ENCODE peak calls at places on chromosomes 16 and 17, in nine cellular contexts. X is BJ, A is IMR-90, B is neural progenitor cell, D is thoracic aorta, O is uterus, V is ovary, J is psoas muscle, T is ascending aorta. F is an unnamed sample. For H3K36me3, the result is how much of the 10 kb centered on the place peaks cover.

GRCh38 chr17:3852561-3852960 is 6.5 kb upstream of the NCBP3 start:
- DNase-seq in X (no peak), A (no peak), D (no peak), O (no peak), B (no peak), T (no peak), J (no peak), V (no peak), F (no peak)

GRCh38 chr17:67636841-67637240 is 80.9 kb upstream of the NOL11 start:
- DNase-seq in J (no peak), T (no peak), O (no peak), D (no peak), B (no peak), X (no peak), A (peak), V (no peak), F (peak)

GRCh38 chr17:19311421-19312215 is 50.9 kb downstream of the B9D1 start:
- DNase-seq in X (no peak), B (no peak), A (peak), J (no peak), V (no peak), D (no peak), O (no peak), T (no peak), F (no peak)

GRCh38 chr17:39963826-39964225 is 1.0 kb downstream of the GSDMA start:
- DNase-seq in X (no peak), O (no peak), B (no peak), J (no peak), V (no peak), A (no peak), T (no peak), D (no peak), F (peak)

GRCh38 chr17:7351665-7352558 is at the start of gene KCTD11:
- DNase-seq in A (peak), X (peak), B (peak), T (peak), J (peak), V (peak), D (peak), O (peak), F (peak)

GRCh38 chr17:9977175-9977574 is 72.1 kb upstream of the RCVRN start:
- DNase-seq in X (no peak), V (no peak), B (no peak), A (no peak), O (no peak), T (no peak), J (no peak), D (no peak), F (no peak)

GRCh38 chr17:51000835-51001638 is 119.6 kb downstream of the SPAG9 start:
- DNase-seq in B (peak), V (no peak), D (no peak), O (no peak), A (peak), J (no peak), X (no peak), T (no peak), F (peak)

GRCh38 chr16:57531635-57532220 is 4.6 kb downstream of the CCDC102A start:
- DNase-seq in D (no peak), V (no peak), J (no peak), X (no peak), A (no peak), B (no peak), T (peak), O (peak), F (no peak)

GRCh38 chr17:51873302-51873701 is 285.2 kb downstream of the CA10 start:
- DNase-seq in O (no peak), D (no peak), V (no peak), J (no peak), A (no peak), T (no peak), B (no peak), X (no peak), F (no peak)

GRCh38 chr17:19495828-19496227 is 37.8 kb upstream of the SLC47A1 start:
- DNase-seq in T (no peak), B (no peak), X (no peak), V (no peak), O (no peak), A (no peak), J (no peak), D (no peak), F (no peak)

GRCh38 chr17:55793272-55793671 is 42.4 kb downstream of the PCTP start:
- DNase-seq in A (no peak), B (no peak), V (no peak), D (no peak), O (no peak), J (no peak), T (no peak), X (no peak), F (no peak)

GRCh38 chr16:27267037-27267677 is 1.4 kb downstream of the NSMCE1 start:
- DNase-seq in B (no peak), D (no peak), X (no peak), J (no peak), T (no peak), A (no peak), V (no peak), O (no peak), F (no peak)

GRCh38 chr16:77302685-77303084 is 103.5 kb downstream of the SYCE1L start:
- DNase-seq in D (no peak), T (no peak), J (no peak), A (no peak), X (no peak), O (no peak), V (no peak), B (no peak), F (no peak)

GRCh38 chr16:2692251-2692947 is 10.1 kb downstream of the KCTD5 start:
- DNase-seq in O (no peak), B (peak), D (no peak), V (no peak), X (no peak), T (no peak), A (peak), J (peak), F (no peak)

GRCh38 chr16:13348416-13348815 is 447.0 kb downstream of the SHISA9 start:
- DNase-seq in O (no peak), V (no peak), A (no peak), X (no peak), B (no peak), T (no peak), J (no peak), D (no peak), F (no peak)

GRCh38 chr17:62807812-62808575 is at the start of gene MARCHF10:
- DNase-seq in A (no peak), O (no peak), D (no peak), V (no peak), B (peak), T (no peak), J (no peak), X (no peak), F (no peak)

GRCh38 chr16:77624085-77624484 is 98.2 kb upstream of the NUDT7 start:
- DNase-seq in A (no peak), V (no peak), T (no peak), O (no peak), X (no peak), D (no peak), B (no peak), J (no peak), F (no peak)

GRCh38 chr17:38559880-38560230 is 45.9 kb downstream of the SRCIN1 start:
- DNase-seq in B (no peak), X (no peak), T (no peak), O (peak), V (peak), A (no peak), D (no peak), J (no peak), F (no peak)

GRCh38 chr17:34195987-34196386 is 59.1 kb upstream of the CCL2 start:
- DNase-seq in X (no peak), J (no peak), O (no peak), V (no peak), B (no peak), T (no peak), A (peak), D (no peak), F (no peak)

GRCh38 chr16:265711-266110 is 10.0 kb downstream of the RGS11 start:
- DNase-seq in B (no peak), D (no peak), T (no peak), J (no peak), A (no peak), V (no peak), X (no peak), O (no peak), F (peak)

GRCh38 chr16:72865835-72866234 is 182.1 kb downstream of the ZFHX3 start:
- DNase-seq in T (no peak), J (no peak), B (no peak), O (no peak), X (no peak), V (no peak), D (no peak), A (no peak), F (no peak)

GRCh38 chr17:49746791-49747490 is 17.0 kb downstream of the FAM117A start:
- DNase-seq in A (no peak), B (no peak), X (no peak), V (no peak), O (no peak), T (no peak), D (no peak), J (no peak), F (no peak)

GRCh38 chr17:7314719-7315569 is at the start of gene GPS2:
- DNase-seq in B (peak), A (peak), V (peak), J (peak), T (peak), O (peak), X (peak), D (peak), F (peak)

GRCh38 chr17:65902831-65903549 is 288.9 kb downstream of the CEP112 start:
- DNase-seq in O (no peak), A (no peak), T (no peak), V (no peak), B (peak), D (no peak), J (no peak), X (no peak), F (no peak)

GRCh38 chr17:41442772-41443171 is 2.0 kb upstream of the KRT38 start:
- DNase-seq in J (no peak), T (no peak), X (peak), O (no peak), B (no peak), V (no peak), A (peak), D (no peak), F (no peak)

GRCh38 chr17:41440531-41441033 is at the start of gene KRT38:
- DNase-seq in X (no peak), V (no peak), A (no peak), J (no peak), O (no peak), T (no peak), B (no peak), D (no peak), F (no peak)

GRCh38 chr17:41437769-41438168 is 3.0 kb downstream of the KRT38 start:
- DNase-seq in T (no peak), J (no peak), O (no peak), V (no peak), X (no peak), D (no peak), B (no peak), A (peak), F (no peak)

GRCh38 chr17:41437254-41437653 is 3.5 kb downstream of the KRT38 start:
- DNase-seq in D (no peak), O (no peak), T (no peak), V (no peak), X (no peak), B (no peak), A (no peak), J (no peak), F (no peak)

GRCh38 chr17:41439375-41439774 is 1.4 kb downstream of the KRT38 start:
- DNase-seq in D (no peak), V (no peak), T (no peak), X (no peak), B (no peak), J (no peak), A (peak), O (no peak), F (peak)
- H3K36me3 ChIP-seq in D (under half), V (under half), T (under half), X (under half), B (under half), J (under half), A (under half), O (under half), F (under half)

GRCh38 chr17:75634754-75635609 is 1.7 kb downstream of the SMIM5 start:
- DNase-seq in D (no peak), O (no peak), X (no peak), A (no peak), T (no peak), J (no peak), B (no peak), V (peak), F (no peak)
- H3K4me3 ChIP-seq in D (no peak), O (no peak), X (no peak), A (no peak), T (no peak), J (no peak), B (no peak), V (no peak), F (no peak)

DNA sequence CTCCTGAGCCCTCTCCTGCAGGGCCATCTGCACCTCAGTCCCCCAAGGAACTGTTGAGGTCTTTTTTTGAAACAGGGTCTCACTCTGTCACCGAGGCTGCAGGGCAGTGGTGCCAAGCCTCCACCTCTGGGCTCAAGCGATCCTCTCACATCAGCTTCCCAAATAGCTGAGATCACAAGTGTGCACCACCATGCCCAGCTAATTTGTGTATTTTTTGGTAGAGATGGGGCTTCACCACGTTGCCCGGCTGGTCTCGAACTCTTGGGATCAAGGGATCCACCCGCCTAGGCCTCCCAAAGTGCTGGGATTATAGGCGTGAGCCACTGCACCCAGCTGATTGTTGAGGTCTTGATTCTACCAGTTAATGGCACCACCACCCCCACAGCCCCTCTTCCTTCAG is 27.9 kb upstream of the ENDOV start:
- DNase-seq in A (no peak), D (no peak), J (no peak), X (no peak), B (no peak), T (no peak), V (no peak), O (no peak), F (no peak)
- H3K36me3 ChIP-seq in A (half or more), D (half or more), J (under half), X (under half), B (under half), T (half or more), V (under half), O (under half), F (under half)

DNA sequence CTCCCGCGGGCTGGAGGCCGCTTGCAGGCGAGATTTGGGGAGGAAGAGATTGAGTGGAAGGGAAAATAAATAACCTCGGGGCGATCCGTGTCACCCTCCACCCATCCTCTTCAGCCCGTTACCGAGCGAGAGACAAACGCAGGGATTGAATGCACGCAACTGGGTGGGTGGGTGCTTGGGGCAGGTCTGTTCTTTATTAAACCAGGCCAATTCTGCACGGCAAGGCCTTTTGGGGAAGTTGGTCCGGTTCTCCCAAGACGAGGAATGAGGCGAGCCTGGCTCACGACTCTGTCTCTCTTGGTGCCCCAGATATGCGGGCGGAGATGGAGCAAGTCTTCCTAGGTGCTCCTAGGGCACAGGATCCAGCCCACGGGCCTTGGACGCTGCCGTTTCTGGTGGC is 396 bp upstream of the HOXB7 start:
- DNase-seq in O (no peak), J (no peak), V (no peak), D (no peak), T (no peak), X (no peak), B (no peak), A (peak), F (no peak)
- H3K4me3 ChIP-seq in O (peak), J (peak), V (peak), D (peak), T (peak), X (no peak), B (peak), A (peak), F (no peak)

GRCh38 chr16:15742716-15743115 is 92.7 kb downstream of the NDE1 start:
- DNase-seq in V (no peak), J (no peak), X (no peak), O (no peak), A (no peak), T (no peak), B (no peak), D (no peak), F (no peak)
- H3K36me3 ChIP-seq in V (under half), J (under half), X (under half), O (under half), A (under half), T (half or more), B (under half), D (half or more), F (under half)

DNA sequence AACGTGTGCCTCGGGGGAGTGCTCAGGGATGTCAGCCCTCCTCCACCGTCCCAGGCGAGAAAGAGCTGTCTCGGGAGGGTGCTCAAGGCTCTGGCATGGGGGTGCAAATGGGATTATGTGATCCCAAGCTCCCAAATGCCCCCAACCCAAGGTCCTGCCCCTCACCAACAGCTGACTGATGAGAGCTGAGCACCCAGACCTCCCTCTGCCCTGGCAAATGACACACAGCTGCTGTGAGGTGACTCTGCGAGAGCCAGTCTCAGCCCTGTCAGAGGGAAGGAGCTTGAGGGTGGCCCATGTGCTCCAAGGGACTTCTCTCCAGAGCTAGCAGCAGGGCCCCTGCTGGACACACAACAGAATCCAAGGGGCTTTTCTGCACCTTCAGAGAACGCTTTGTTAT is 7.7 kb downstream of the CDH5 start:
- DNase-seq in X (no peak), D (no peak), T (no peak), A (no peak), O (no peak), V (no peak), J (no peak), B (peak), F (no peak)
- H3K4me3 ChIP-seq in X (no peak), D (no peak), T (no peak), A (no peak), O (no peak), V (no peak), J (no peak), B (no peak), F (no peak)

GRCh38 chr16:11250091-11250785 is 5.8 kb downstream of the SOCS1 start:
- DNase-seq in V (no peak), B (no peak), O (no peak), J (no peak), A (peak), X (no peak), T (no peak), D (no peak), F (peak)

GRCh38 chr16:11253009-11253994 is 2.7 kb downstream of the SOCS1 start:
- DNase-seq in V (no peak), O (no peak), D (no peak), A (peak), T (no peak), J (no peak), X (no peak), B (no peak), F (peak)

GRCh38 chr16:11252482-11252931 is 3.5 kb downstream of the SOCS1 start:
- DNase-seq in A (no peak), X (no peak), B (no peak), V (no peak), D (no peak), O (no peak), J (no peak), T (no peak), F (no peak)

GRCh38 chr16:11250786-11251524 is 5.0 kb downstream of the SOCS1 start:
- DNase-seq in T (no peak), X (no peak), B (no peak), J (no peak), A (peak), V (no peak), O (no peak), D (no peak), F (no peak)

GRCh38 chr16:11251525-11252481 is 4.2 kb downstream of the SOCS1 start:
- DNase-seq in O (no peak), X (no peak), D (no peak), V (peak), T (no peak), B (no peak), A (peak), J (no peak), F (peak)
- H3K36me3 ChIP-seq in O (under half), X (under half), D (under half), V (under half), T (under half), B (under half), A (under half), J (under half), F (under half)

DNA sequence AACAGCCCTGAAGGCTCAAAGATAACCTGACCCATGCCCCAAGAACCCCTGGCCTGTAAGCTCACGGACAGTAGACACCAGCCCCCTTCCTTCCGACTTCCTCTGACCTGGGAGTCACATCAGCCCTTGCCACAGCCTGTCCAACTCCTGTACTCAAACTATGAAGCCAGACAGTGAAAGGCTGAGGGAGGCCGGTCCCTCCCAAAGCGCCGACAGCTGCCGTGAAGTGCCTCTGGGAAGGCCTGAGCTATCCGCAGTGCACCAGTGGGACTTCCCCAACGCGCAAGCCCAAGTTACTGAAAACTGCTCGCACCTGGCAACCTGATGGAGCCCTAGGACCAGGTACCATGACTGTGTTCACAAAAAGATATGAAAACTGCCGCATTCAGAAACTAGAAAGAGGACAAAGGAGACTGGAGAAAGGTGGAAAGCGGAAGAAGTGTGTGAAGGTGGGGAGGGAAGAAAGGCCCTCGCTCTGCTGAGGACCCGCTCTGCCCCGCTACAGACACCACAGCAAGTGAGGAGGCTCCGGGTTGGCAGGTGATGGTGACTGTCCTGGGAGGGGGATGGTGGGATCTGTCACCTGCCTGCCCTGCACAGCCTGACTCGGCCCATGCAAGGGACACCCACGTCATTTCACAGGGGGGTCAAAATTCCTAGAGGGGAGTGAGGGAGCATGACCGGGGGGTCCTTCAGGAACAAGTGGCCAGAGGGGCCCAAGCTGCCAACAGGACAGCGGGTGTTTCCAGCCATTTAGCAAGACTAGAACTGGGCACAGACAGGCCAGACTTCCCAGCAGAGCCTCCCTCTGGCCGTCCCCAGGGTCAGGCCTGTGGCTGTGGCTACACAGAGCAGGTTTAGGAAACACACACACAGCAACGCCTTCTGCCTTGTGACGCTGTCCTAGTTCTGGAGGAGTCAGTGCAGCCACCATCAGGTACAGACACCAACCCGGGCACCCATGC is 13.1 kb upstream of the TRAP1 start:
- DNase-seq in X (no peak), T (no peak), O (no peak), V (no peak), D (no peak), B (no peak), J (no peak), A (no peak), F (no peak)
- H3K4me3 ChIP-seq in X (no peak), T (no peak), O (no peak), V (no peak), D (no peak), B (no peak), J (no peak), A (no peak), F (no peak)

F was measured in bronchial epithelial cell.